ENCODE peak calls at places on chromosomes 13 and 19, in seven cellular contexts. One of them, this sample, is unnamed.
A peak's percentile ranks its signal among the peaks of the same experiment; 100 is the strongest.

GRCh38 chr13:71801781-71802180 is 65.2 kb downstream of the DACH1 start:
- DNase-seq in Peyer's patch: no peak
- DNase-seq in breast epithelium: no peak
- DNase-seq in endothelial cell of umbilical vein: no peak
- DNase-seq in suprapubic skin: no peak
- DNase-seq in gastrocnemius medialis: no peak
- DNase-seq in A549: no peak
- DNase-seq in this sample: no peak

GRCh38 chr19:34316247-34316646 is 48.7 kb upstream of the GPI start:
- DNase-seq in endothelial cell of umbilical vein: no peak
- DNase-seq in suprapubic skin: no peak
- DNase-seq in breast epithelium: no peak
- DNase-seq in Peyer's patch: no peak
- DNase-seq in gastrocnemius medialis: no peak
- DNase-seq in A549: no peak
- DNase-seq in this sample: no peak

GRCh38 chr19:47021536-47022139 is 2.0 kb downstream of the NPAS1 start:
- DNase-seq in breast epithelium: no peak
- DNase-seq in suprapubic skin: no peak
- DNase-seq in endothelial cell of umbilical vein: no peak
- DNase-seq in Peyer's patch: no peak
- DNase-seq in A549: no peak
- DNase-seq in gastrocnemius medialis: no peak
- DNase-seq in this sample: no peak

GRCh38 chr19:49524812-49525455 is 2.9 kb upstream of the RCN3 start:
- DNase-seq in suprapubic skin: no peak
- DNase-seq in Peyer's patch: no peak
- DNase-seq in breast epithelium: no peak
- DNase-seq in A549: no peak
- DNase-seq in gastrocnemius medialis: no peak
- DNase-seq in endothelial cell of umbilical vein: no peak
- DNase-seq in this sample: no peak

GRCh38 chr13:112032186-112032835 is 34.6 kb upstream of the SOX1 start:
- DNase-seq in gastrocnemius medialis: no peak
- DNase-seq in A549: no peak
- DNase-seq in endothelial cell of umbilical vein: no peak
- DNase-seq in breast epithelium: no peak
- DNase-seq in suprapubic skin: no peak
- DNase-seq in Peyer's patch: no peak
- DNase-seq in this sample: no peak

GRCh38 chr13:40401911-40402776 is 264.3 kb downstream of the FOXO1 start:
- DNase-seq in A549: peak; percentile 62
- DNase-seq in suprapubic skin: peak; percentile 97
- DNase-seq in endothelial cell of umbilical vein: peak; percentile 93
- DNase-seq in breast epithelium: peak; percentile 81
- DNase-seq in gastrocnemius medialis: peak; percentile 95
- DNase-seq in Peyer's patch: peak; percentile 94
- DNase-seq in this sample: no peak

GRCh38 chr13:27374650-27375049 is 49.8 kb upstream of the GTF3A start:
- DNase-seq in breast epithelium: no peak
- DNase-seq in endothelial cell of umbilical vein: peak; percentile 73
- DNase-seq in gastrocnemius medialis: peak; percentile 33
- DNase-seq in A549: peak; percentile 76
- DNase-seq in Peyer's patch: no peak
- DNase-seq in suprapubic skin: no peak
- DNase-seq in this sample: no peak

GRCh38 chr13:51067376-51068125 is 43.5 kb downstream of the C13orf42 start:
- DNase-seq in endothelial cell of umbilical vein: no peak
- DNase-seq in suprapubic skin: no peak
- DNase-seq in A549: no peak
- DNase-seq in gastrocnemius medialis: no peak
- DNase-seq in Peyer's patch: no peak
- DNase-seq in breast epithelium: no peak
- DNase-seq in this sample: no peak

GRCh38 chr13:28609936-28610335 is 49.0 kb upstream of the POMP start:
- DNase-seq in breast epithelium: no peak
- DNase-seq in Peyer's patch: no peak
- DNase-seq in A549: no peak
- DNase-seq in gastrocnemius medialis: no peak
- DNase-seq in suprapubic skin: no peak
- DNase-seq in endothelial cell of umbilical vein: no peak
- DNase-seq in this sample: no peak

GRCh38 chr13:26062853-26063444 is 11.1 kb upstream of the SHISA2 start:
- DNase-seq in gastrocnemius medialis: no peak
- DNase-seq in A549: no peak
- DNase-seq in Peyer's patch: no peak
- DNase-seq in suprapubic skin: no peak
- DNase-seq in endothelial cell of umbilical vein: peak; percentile 64
- DNase-seq in breast epithelium: no peak
- DNase-seq in this sample: no peak

GRCh38 chr19:19113040-19113541 is 25.2 kb downstream of the TMEM161A start:
- DNase-seq in Peyer's patch: no peak
- DNase-seq in breast epithelium: no peak
- DNase-seq in A549: no peak
- DNase-seq in suprapubic skin: no peak
- DNase-seq in gastrocnemius medialis: no peak
- DNase-seq in endothelial cell of umbilical vein: no peak
- DNase-seq in this sample: no peak

GRCh38 chr19:51386882-51387520 is 773 bp downstream of the LIM2 start:
- DNase-seq in suprapubic skin: no peak
- DNase-seq in A549: no peak
- DNase-seq in breast epithelium: no peak
- DNase-seq in gastrocnemius medialis: no peak
- DNase-seq in endothelial cell of umbilical vein: no peak
- DNase-seq in Peyer's patch: no peak
- DNase-seq in this sample: no peak

GRCh38 chr19:35727956-35728706 is 10.3 kb downstream of the KMT2B start:
- DNase-seq in A549: no peak
- DNase-seq in Peyer's patch: no peak
- DNase-seq in endothelial cell of umbilical vein: no peak
- DNase-seq in suprapubic skin: no peak
- DNase-seq in breast epithelium: no peak
- DNase-seq in gastrocnemius medialis: no peak
- DNase-seq in this sample: no peak

GRCh38 chr13:80341771-80342271 is 895 bp upstream of the SPRY2 start:
- DNase-seq in endothelial cell of umbilical vein: peak; percentile 62
- DNase-seq in Peyer's patch: peak; percentile 65
- DNase-seq in A549: no peak
- DNase-seq in breast epithelium: no peak
- DNase-seq in suprapubic skin: no peak
- DNase-seq in gastrocnemius medialis: peak; percentile 55
- DNase-seq in this sample: peak; percentile 88

GRCh38 chr13:26377038-26377437 is 123.1 kb downstream of the CDK8 start:
- DNase-seq in endothelial cell of umbilical vein: peak; percentile 20
- DNase-seq in A549: peak; percentile 1
- DNase-seq in suprapubic skin: no peak
- DNase-seq in breast epithelium: no peak
- DNase-seq in Peyer's patch: no peak
- DNase-seq in gastrocnemius medialis: no peak
- DNase-seq in this sample: no peak

GRCh38 chr13:59112375-59112774 is 1051.4 kb downstream of the DIAPH3 start:
- DNase-seq in breast epithelium: no peak
- DNase-seq in suprapubic skin: no peak
- DNase-seq in A549: no peak
- DNase-seq in Peyer's patch: no peak
- DNase-seq in endothelial cell of umbilical vein: peak; percentile 71
- DNase-seq in gastrocnemius medialis: peak; percentile 19
- DNase-seq in this sample: no peak

GRCh38 chr13:20294497-20294896 is 62.4 kb upstream of the GJB6 start:
- DNase-seq in Peyer's patch: no peak
- DNase-seq in gastrocnemius medialis: no peak
- DNase-seq in suprapubic skin: no peak
- DNase-seq in breast epithelium: no peak
- DNase-seq in endothelial cell of umbilical vein: no peak
- DNase-seq in A549: peak; percentile 7
- DNase-seq in this sample: no peak

DNA sequence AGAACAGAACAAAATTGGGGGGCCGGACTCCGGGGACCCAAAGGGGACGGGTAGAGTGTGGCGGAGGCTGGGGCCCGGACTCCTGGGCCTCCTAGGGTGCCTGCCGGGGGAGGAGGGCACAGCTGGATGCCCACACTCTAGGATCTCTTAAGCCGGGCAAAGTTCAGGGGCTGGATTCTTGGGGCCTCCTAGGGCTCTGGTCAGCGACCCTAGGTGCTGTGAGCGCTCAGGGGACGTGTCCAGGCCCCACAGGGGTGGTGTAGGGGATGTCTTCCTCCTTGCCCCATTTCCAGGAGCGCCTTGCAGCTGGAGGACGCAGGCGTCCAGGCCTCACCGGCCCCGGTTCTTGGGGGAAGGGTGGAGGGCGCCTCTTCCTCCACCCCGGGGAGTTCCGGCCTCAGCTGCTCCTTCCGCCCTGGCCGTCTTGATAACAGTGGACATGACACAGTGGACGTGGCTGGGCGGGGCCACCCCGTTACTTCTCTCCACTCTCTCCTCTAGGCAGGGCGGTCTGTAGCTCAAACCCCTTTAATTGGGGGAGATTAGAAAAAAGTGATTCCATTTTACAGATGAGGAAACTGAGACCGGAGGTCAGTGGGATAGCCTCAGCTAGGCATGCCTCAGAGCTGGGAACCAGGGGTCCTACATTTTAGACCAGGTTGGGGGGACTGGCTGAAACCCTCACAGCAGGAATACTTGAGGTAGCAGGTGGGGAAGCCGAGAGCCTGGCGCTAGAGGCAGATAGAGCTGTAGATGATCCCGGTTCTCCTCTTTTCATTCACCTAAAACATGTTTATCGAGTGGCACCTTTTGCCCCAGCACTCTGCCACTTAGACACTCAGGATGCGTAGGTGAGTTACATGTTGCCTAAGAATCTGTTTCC is 705 bp downstream of the STXBP2 start:
- DNase-seq in A549: peak; percentile 25
- DNase-seq in suprapubic skin: no peak
- DNase-seq in Peyer's patch: peak; percentile 72
- DNase-seq in endothelial cell of umbilical vein: peak; percentile 22
- DNase-seq in gastrocnemius medialis: no peak
- DNase-seq in breast epithelium: no peak
- DNase-seq in this sample: no peak
- H3K4me1 ChIP-seq in A549: no peaks in the 10 kb centered on the region
- H3K4me1 ChIP-seq in suprapubic skin: peaks cover 20% of the 10 kb centered on the region
- H3K4me1 ChIP-seq in Peyer's patch: peaks cover 10% of the 10 kb centered on the region
- H3K4me1 ChIP-seq in endothelial cell of umbilical vein: peaks cover 7% of the 10 kb centered on the region
- H3K4me1 ChIP-seq in gastrocnemius medialis: no peaks in the 10 kb centered on the region
- H3K4me1 ChIP-seq in breast epithelium: no peaks in the 10 kb centered on the region
- H3K4me1 ChIP-seq in this sample: peaks cover 6% of the 10 kb centered on the region

GRCh38 chr13:55577847-55578210 is 1562.9 kb upstream of the PRR20A start:
- DNase-seq in endothelial cell of umbilical vein: no peak
- DNase-seq in A549: no peak
- DNase-seq in Peyer's patch: no peak
- DNase-seq in gastrocnemius medialis: no peak
- DNase-seq in suprapubic skin: no peak
- DNase-seq in breast epithelium: no peak
- DNase-seq in this sample: no peak

GRCh38 chr13:55573565-55573964 is 1567.2 kb upstream of the PRR20A start:
- DNase-seq in gastrocnemius medialis: no peak
- DNase-seq in endothelial cell of umbilical vein: no peak
- DNase-seq in suprapubic skin: no peak
- DNase-seq in A549: no peak
- DNase-seq in breast epithelium: no peak
- DNase-seq in Peyer's patch: no peak
- DNase-seq in this sample: no peak

GRCh38 chr13:55572862-55573261 is 1567.9 kb upstream of the PRR20A start:
- DNase-seq in endothelial cell of umbilical vein: no peak
- DNase-seq in Peyer's patch: no peak
- DNase-seq in A549: no peak
- DNase-seq in breast epithelium: no peak
- DNase-seq in gastrocnemius medialis: no peak
- DNase-seq in suprapubic skin: no peak
- DNase-seq in this sample: no peak

GRCh38 chr13:55576389-55576788 is 1564.3 kb upstream of the PRR20A start:
- DNase-seq in endothelial cell of umbilical vein: no peak
- DNase-seq in gastrocnemius medialis: no peak
- DNase-seq in suprapubic skin: no peak
- DNase-seq in breast epithelium: no peak
- DNase-seq in Peyer's patch: no peak
- DNase-seq in A549: no peak
- DNase-seq in this sample: no peak

DNA sequence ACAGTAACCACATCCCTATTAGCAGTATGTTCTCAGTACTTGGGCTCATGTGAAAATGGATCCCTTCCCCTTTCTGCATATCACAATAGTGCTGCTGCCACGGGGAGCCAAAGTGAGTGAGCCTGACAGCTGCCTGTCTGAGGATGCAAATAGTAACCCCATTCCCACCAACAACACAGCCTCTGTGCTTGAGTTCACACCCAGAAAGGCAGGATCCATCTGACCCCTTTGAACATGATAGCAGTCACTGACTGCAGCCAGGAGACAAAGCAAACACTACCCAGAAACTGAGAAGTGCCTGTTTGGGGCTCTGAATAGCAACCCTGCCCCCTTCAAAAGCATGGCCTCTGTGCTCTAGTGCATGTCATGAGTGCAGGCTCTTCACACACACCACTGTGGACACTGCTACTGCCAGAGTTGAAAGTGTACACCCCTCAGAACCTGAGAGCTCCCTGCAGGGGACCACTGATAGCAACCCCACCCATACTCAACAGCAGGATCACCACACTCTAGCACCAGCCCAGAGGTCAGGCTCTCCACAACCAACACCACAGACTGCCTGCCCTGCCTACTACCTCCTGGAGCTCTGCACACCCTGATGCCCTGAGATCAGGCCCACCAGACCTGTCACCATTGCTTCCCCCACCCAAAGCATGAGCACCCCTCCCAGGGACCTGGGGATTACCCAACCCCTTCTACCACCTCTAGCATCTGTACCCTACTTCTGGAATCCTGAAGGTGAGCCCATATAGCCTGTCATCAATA is 1563.5 kb upstream of the PRR20A start:
- DNase-seq in A549: no peak
- DNase-seq in endothelial cell of umbilical vein: no peak
- DNase-seq in breast epithelium: no peak
- DNase-seq in Peyer's patch: no peak
- DNase-seq in gastrocnemius medialis: no peak
- DNase-seq in suprapubic skin: no peak
- DNase-seq in this sample: no peak
- TF ChIP-seq POLR2A in A549: no peak
- TF ChIP-seq POLR2A in endothelial cell of umbilical vein: no peak
- TF ChIP-seq POLR2A in breast epithelium: no peak
- TF ChIP-seq POLR2A in Peyer's patch: no peak
- TF ChIP-seq POLR2A in gastrocnemius medialis: no peak
- TF ChIP-seq POLR2A in suprapubic skin: no peak
- TF ChIP-seq POLR2A in this sample: no peak

GRCh38 chr13:86725105-86725504 is 925.9 kb upstream of the SLITRK6 start:
- DNase-seq in breast epithelium: no peak
- DNase-seq in suprapubic skin: no peak
- DNase-seq in A549: no peak
- DNase-seq in endothelial cell of umbilical vein: no peak
- DNase-seq in Peyer's patch: no peak
- DNase-seq in gastrocnemius medialis: no peak
- DNase-seq in this sample: no peak
- H3K4me1 ChIP-seq in breast epithelium: no peaks in the 10 kb centered on the region
- H3K4me1 ChIP-seq in suprapubic skin: no peaks in the 10 kb centered on the region
- H3K4me1 ChIP-seq in A549: no peaks in the 10 kb centered on the region
- H3K4me1 ChIP-seq in endothelial cell of umbilical vein: no peaks in the 10 kb centered on the region
- H3K4me1 ChIP-seq in Peyer's patch: no peaks in the 10 kb centered on the region
- H3K4me1 ChIP-seq in gastrocnemius medialis: no peaks in the 10 kb centered on the region
- H3K4me1 ChIP-seq in this sample: no peaks in the 10 kb centered on the region

DNA sequence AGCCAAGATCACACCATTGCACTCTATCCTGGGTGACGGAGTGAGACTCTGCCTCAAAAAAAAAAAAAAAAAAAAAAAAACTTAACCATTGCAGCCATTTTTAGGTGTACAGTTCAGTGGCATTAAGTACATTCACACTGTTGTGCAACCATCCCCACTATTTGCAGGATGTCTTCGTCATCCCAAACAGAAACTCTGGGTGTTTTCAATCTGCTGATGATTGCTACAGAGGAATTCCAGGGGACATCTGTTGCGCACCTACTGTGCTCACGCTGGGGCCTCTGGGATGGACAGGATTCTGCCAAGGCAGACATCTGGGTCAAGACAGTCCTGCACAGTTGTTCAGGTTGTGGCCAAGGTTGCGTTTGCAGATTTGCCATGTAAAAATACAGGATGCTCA is 2.4 kb upstream of the APOC4 start:
- DNase-seq in breast epithelium: no peak
- DNase-seq in endothelial cell of umbilical vein: no peak
- DNase-seq in suprapubic skin: no peak
- DNase-seq in Peyer's patch: no peak
- DNase-seq in gastrocnemius medialis: no peak
- DNase-seq in A549: no peak
- DNase-seq in this sample: no peak
- TF ChIP-seq POLR2A in breast epithelium: no peak
- TF ChIP-seq POLR2A in endothelial cell of umbilical vein: no peak
- TF ChIP-seq POLR2A in suprapubic skin: no peak
- TF ChIP-seq POLR2A in Peyer's patch: no peak
- TF ChIP-seq POLR2A in gastrocnemius medialis: no peak
- TF ChIP-seq POLR2A in A549: no peak
- TF ChIP-seq POLR2A in this sample: no peak

This sample was measured in vagina.